ENCODE peak calls at places on chromosomes 3 and 15, in seven cellular contexts. B is mucosa of descending colon; V is body of pancreas; W is stimulated activated naive B cell treated with anti-CD40 and anti-IgM and Interleukin-4, amounts not matched to agents 10 μg/mL and 1 μg/mL and 100 μg/mL, for 72 hours; T is WERI-Rb-1; K is type B pancreatic cell; L is neural crest cell. U is an unnamed sample.

GRCh38 chr3:71621802-71622537 is 38.4 kb upstream of the FOXP1 start:
- DNase-seq in T (no peak), K (no peak), L (no peak), B (no peak), V (no peak), W (no peak), U (no peak)

GRCh38 chr3:31610700-31611275 is 78.1 kb downstream of the STT3B start:
- DNase-seq in V (no peak), L (no peak), K (no peak), B (no peak), T (no peak), W (no peak), U (peak)

GRCh38 chr3:14452676-14453367 is 50.4 kb downstream of the SLC6A6 start:
- DNase-seq in K (no peak), L (no peak), W (no peak), B (peak), T (no peak), V (peak), U (no peak)

GRCh38 chr3:45509038-45509767 is 85.3 kb upstream of the LIMD1 start:
- DNase-seq in K (no peak), T (peak), W (no peak), V (no peak), B (no peak), L (peak), U (peak)

GRCh38 chr3:11464356-11464755 is 179.4 kb downstream of the VGLL4 start:
- DNase-seq in K (no peak), V (no peak), W (no peak), B (no peak), L (no peak), T (no peak), U (no peak)

GRCh38 chr3:189419683-189420082 is 211.5 kb upstream of the TP63 start:
- DNase-seq in L (no peak), B (no peak), W (no peak), V (no peak), K (no peak), T (no peak), U (no peak)

GRCh38 chr3:36911990-36912804 is 32.7 kb downstream of the TRANK1 start:
- DNase-seq in W (peak), T (no peak), V (no peak), L (no peak), K (no peak), B (no peak), U (no peak)

GRCh38 chr15:52463638-52464037 is 65.0 kb downstream of the MYO5A start:
- DNase-seq in V (no peak), K (no peak), W (no peak), L (no peak), B (no peak), T (no peak), U (no peak)